ENCODE peak calls at places on chromosome 19, in five cellular contexts. V is stomach, I is breast epithelium, R is adrenal gland, C is A549. U is an unnamed sample.

GRCh38 chr19:10238172-10238783 is 7.1 kb upstream of the S1PR2 start:
- DNase-seq in V (peak; percentile 31), I (no peak), R (peak; percentile 37), C (peak; percentile 61), U (no peak)

GRCh38 chr19:39850892-39851291 is 4.7 kb upstream of the FBL start:
- DNase-seq in V (no peak), I (no peak), R (no peak), C (no peak), U (no peak)

GRCh38 chr19:990119-990571 is 6.0 kb downstream of the WDR18 start:
- DNase-seq in V (no peak), I (no peak), R (peak; percentile 87), C (no peak), U (no peak)

GRCh38 chr19:56476671-56477428 is at the start of gene ZNF667:
- DNase-seq in V (no peak), I (no peak), R (peak; percentile 41), C (no peak), U (peak; percentile 74)

GRCh38 chr19:46931197-46931596 is 70.4 kb downstream of the ARHGAP35 start:
- DNase-seq in V (no peak), I (no peak), R (no peak), C (no peak), U (no peak)

GRCh38 chr19:35459414-35460082 is 11.5 kb downstream of the FFAR2 start:
- DNase-seq in V (peak; percentile 70), I (no peak), R (peak; percentile 74), C (no peak), U (peak; percentile 80)

GRCh38 chr19:18613589-18614234 is 1.0 kb downstream of the TMEM59L start:
- DNase-seq in V (no peak), I (no peak), R (no peak), C (no peak), U (no peak)

GRCh38 chr19:48379058-48379457 is 12.3 kb downstream of the KDELR1 start:
- DNase-seq in V (no peak), I (no peak), R (no peak), C (no peak), U (no peak)

GRCh38 chr19:6226012-6226411 is 53.8 kb downstream of the MLLT1 start:
- DNase-seq in V (no peak), I (no peak), R (no peak), C (no peak), U (peak; percentile 62)

GRCh38 chr19:43784981-43785808 is 4.4 kb upstream of the KCNN4 start:
- DNase-seq in V (peak; percentile 58), I (no peak), R (peak; percentile 68), C (peak; percentile 90), U (peak; percentile 84)

GRCh38 chr19:40424637-40425449 is 949 bp downstream of the SERTAD1 start:
- DNase-seq in V (no peak), I (no peak), R (no peak), C (no peak), U (peak; percentile 80)

GRCh38 chr19:5080030-5080644 is 111.2 kb downstream of the KDM4B start:
- DNase-seq in V (no peak), I (no peak), R (no peak), C (no peak), U (no peak)

GRCh38 chr19:18499055-18499775 is 22.7 kb downstream of the ELL start:
- DNase-seq in V (no peak), I (no peak), R (no peak), C (no peak), U (no peak)

GRCh38 chr19:49151339-49152217 is 3.6 kb downstream of the HRC start:
- DNase-seq in V (peak; percentile 99), I (peak; percentile 98), R (peak; percentile 88), C (peak; percentile 91), U (no peak)

GRCh38 chr19:49786432-49786831 is 19.6 kb downstream of the AP2A1 start:
- DNase-seq in V (no peak), I (no peak), R (peak; percentile 72), C (peak; percentile 46), U (no peak)

GRCh38 chr19:10270180-10270615 is 722 bp upstream of the ICAM1 start:
- DNase-seq in V (peak; percentile 75), I (no peak), R (peak; percentile 75), C (no peak), U (peak; percentile 98)

GRCh38 chr19:49687566-49688316 is 1.7 kb upstream of the ADM5 start:
- DNase-seq in V (no peak), I (no peak), R (peak; percentile 27), C (no peak), U (no peak)

GRCh38 chr19:19488875-19489690 is 26.3 kb downstream of the TSSK6 start:
- DNase-seq in V (peak; percentile 64), I (peak; percentile 58), R (peak; percentile 89), C (peak; percentile 69), U (peak; percentile 94)

GRCh38 chr19:19059837-19060611 is 3.8 kb upstream of the SLC25A42 start:
- DNase-seq in V (no peak), I (no peak), R (no peak), C (no peak), U (no peak)

GRCh38 chr19:29675120-29675649 is 9.9 kb downstream of the PLEKHF1 start:
- DNase-seq in V (no peak), I (peak; percentile 19), R (no peak), C (no peak), U (peak; percentile 77)

GRCh38 chr19:10454267-10454666 is 33.9 kb downstream of the PDE4A start:
- DNase-seq in V (no peak), I (no peak), R (no peak), C (peak; percentile 36), U (no peak)

GRCh38 chr19:3176715-3177501 is 1.7 kb upstream of the S1PR4 start:
- DNase-seq in V (peak; percentile 69), I (no peak), R (no peak), C (peak; percentile 83), U (peak; percentile 87)

GRCh38 chr19:3178973-3179738 is 587 bp downstream of the S1PR4 start:
- DNase-seq in V (no peak), I (no peak), R (no peak), C (no peak), U (no peak)

GRCh38 chr19:3175761-3176714 is 2.5 kb upstream of the S1PR4 start:
- DNase-seq in V (peak; percentile 90), I (no peak), R (no peak), C (peak; percentile 87), U (no peak)

GRCh38 chr19:3178377-3178972 is at the start of gene S1PR4:
- DNase-seq in V (no peak), I (no peak), R (no peak), C (no peak), U (peak; percentile 95)

GRCh38 chr19:3179739-3180293 is 1.2 kb downstream of the S1PR4 start:
- DNase-seq in V (no peak), I (no peak), R (no peak), C (no peak), U (peak; percentile 89)
- H3K4me3 ChIP-seq in V (peak overlapping the region; percentile 19), I (peak overlapping the region; percentile 51), R (no peak overlapping the region), C (no peak overlapping the region), U (peak overlapping the region; percentile 78)

DNA sequence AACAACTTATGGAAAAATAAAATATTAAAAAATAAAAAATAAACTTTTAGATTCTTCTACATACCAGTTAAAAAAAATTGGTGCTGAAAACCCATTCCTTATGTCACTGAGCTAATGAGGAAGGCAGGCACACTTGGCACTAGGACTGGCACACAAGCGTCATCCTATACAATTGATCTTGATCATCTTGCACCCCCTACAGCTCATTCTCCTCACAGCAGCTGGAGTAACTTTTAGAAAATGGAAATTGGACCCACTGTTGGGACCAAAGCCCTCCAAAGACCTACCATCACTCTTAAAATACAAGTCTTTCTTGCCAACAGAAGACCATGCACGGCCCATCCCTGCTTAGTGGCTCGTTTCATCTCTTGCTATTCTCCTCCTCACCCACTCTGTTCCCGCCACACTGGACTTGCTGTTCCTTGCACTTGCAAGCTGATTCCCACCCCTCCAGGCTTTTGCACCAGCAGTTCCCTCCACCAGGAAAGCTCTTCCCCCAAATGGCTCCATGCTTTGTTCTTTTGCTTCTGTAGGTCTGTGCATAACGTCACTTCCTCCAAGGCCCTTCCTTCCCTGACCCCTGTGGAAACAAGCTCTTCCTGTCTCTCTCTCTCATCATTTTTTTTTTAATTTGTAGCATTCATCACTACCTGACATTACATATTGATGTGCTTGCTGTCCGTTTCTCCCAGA is 11.6 kb downstream of the CTU1 start:
- DNase-seq in V (no peak), I (no peak), R (no peak), C (peak; percentile 31), U (peak; percentile 25)
- TF ChIP-seq POLR2A in V (no peak), I (no peak), R (no peak), C (no peak), U (no peak)

DNA sequence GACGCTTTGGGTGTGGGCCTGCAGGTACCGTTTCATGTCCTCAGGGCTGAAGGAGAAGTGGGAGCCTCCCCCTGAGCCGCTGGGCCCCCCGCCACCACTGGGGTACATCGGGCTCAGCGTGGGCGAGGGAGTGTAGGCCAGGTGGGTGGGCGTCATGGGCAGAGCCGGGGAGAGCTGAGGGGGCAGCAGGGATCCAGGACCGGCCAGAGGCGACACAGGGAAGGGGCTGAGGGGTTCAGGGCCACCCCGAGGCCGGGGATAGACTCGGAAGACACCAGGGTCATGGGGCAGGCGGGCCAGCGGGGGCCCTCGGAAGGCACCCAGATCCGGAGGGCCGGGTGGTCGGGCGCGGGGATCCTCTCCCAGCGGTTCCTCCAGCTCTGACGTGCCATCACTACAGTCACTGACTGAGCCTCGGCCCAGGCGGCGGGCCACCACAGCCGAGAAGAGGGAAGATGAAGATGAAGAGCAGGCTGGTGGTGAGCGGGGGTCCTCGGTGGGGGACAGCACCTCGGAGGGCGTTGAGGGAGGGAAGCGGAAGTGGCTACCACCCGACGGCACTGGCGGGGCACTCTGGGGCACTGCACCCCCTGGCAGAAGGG is 5.7 kb downstream of the ERF start:
- DNase-seq in V (no peak), I (no peak), R (no peak), C (no peak), U (peak; percentile 76)
- H3K4me1 ChIP-seq in V (peaks cover 50% of the 10 kb centered on the region), I (peaks cover 14% of the 10 kb centered on the region), R (peaks cover 67% of the 10 kb centered on the region), C (peaks cover 81% of the 10 kb centered on the region), U (peaks cover 55% of the 10 kb centered on the region)

DNA sequence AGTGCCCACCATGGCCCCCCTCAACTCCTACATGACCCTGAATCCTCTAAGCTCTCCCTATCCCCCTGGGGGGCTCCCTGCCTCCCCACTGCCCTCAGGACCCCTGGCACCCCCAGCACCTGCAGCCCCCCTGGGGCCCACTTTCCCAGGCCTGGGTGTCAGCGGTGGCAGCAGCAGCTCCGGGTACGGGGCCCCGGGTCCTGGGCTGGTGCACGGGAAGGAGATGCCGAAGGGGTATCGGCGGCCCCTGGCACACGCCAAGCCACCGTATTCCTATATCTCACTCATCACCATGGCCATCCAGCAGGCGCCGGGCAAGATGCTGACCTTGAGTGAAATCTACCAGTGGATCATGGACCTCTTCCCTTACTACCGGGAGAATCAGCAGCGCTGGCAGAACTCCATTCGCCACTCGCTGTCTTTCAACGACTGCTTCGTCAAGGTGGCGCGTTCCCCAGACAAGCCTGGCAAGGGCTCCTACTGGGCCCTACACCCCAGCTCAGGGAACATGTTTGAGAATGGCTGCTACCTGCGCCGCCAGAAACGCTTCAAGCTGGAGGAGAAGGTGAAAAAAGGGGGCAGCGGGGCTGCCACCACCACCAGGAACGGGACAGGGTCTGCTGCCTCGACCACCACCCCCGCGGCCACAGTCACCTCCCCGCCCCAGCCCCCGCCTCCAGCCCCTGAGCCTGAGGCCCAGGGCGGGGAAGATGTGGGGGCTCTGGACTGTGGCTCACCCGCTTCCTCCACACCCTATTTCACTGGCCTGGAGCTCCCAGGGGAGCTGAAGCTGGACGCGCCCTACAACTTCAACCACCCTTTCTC is 8.2 kb downstream of the FOXA3 start:
- DNase-seq in V (no peak), I (no peak), R (no peak), C (no peak), U (no peak)
- H3K4me3 ChIP-seq in V (no peak overlapping the region), I (no peak overlapping the region), R (no peak overlapping the region), C (no peak overlapping the region), U (no peak overlapping the region)